ENCODE peak calls at places on chromosomes 6 and 20, in eight cellular contexts. One of them, this sample, is unnamed. For H3K4me1 and H3K27me3, the result is how much of the 10 kb centered on the place peaks cover.

GRCh38 chr20:64090165-64090564 is 6.0 kb upstream of the LKAAEAR1 start:
- DNase-seq in heart right ventricle: no peak
- DNase-seq in tibial nerve: no peak
- DNase-seq in fibroblast of lung: no peak
- DNase-seq in SK-N-SH: peak
- DNase-seq in lung: no peak
- DNase-seq in foreskin keratinocyte: no peak
- DNase-seq in heart left ventricle: no peak
- DNase-seq in this sample: no peak

GRCh38 chr6:142187209-142187608 is 40.1 kb downstream of the VTA1 start:
- DNase-seq in tibial nerve: no peak
- DNase-seq in SK-N-SH: no peak
- DNase-seq in heart left ventricle: peak
- DNase-seq in heart right ventricle: peak
- DNase-seq in lung: no peak
- DNase-seq in foreskin keratinocyte: no peak
- DNase-seq in fibroblast of lung: peak
- DNase-seq in this sample: peak

GRCh38 chr6:134995536-134995935 is 45.6 kb upstream of the ALDH8A1 start:
- DNase-seq in heart right ventricle: no peak
- DNase-seq in foreskin keratinocyte: no peak
- DNase-seq in tibial nerve: no peak
- DNase-seq in fibroblast of lung: no peak
- DNase-seq in heart left ventricle: no peak
- DNase-seq in SK-N-SH: no peak
- DNase-seq in lung: no peak
- DNase-seq in this sample: no peak

GRCh38 chr20:40868568-40869223 is 159.9 kb upstream of the TOP1 start:
- DNase-seq in lung: no peak
- DNase-seq in foreskin keratinocyte: no peak
- DNase-seq in tibial nerve: no peak
- DNase-seq in heart right ventricle: no peak
- DNase-seq in fibroblast of lung: peak
- DNase-seq in SK-N-SH: no peak
- DNase-seq in heart left ventricle: no peak
- DNase-seq in this sample: no peak

GRCh38 chr6:166830891-166831363 is 125.4 kb downstream of the RNASET2 start:
- DNase-seq in heart right ventricle: no peak
- DNase-seq in fibroblast of lung: no peak
- DNase-seq in foreskin keratinocyte: no peak
- DNase-seq in lung: no peak
- DNase-seq in tibial nerve: no peak
- DNase-seq in heart left ventricle: no peak
- DNase-seq in SK-N-SH: no peak
- DNase-seq in this sample: no peak

GRCh38 chr6:88730602-88731001 is 232.8 kb downstream of the RNGTT start:
- DNase-seq in tibial nerve: no peak
- DNase-seq in lung: no peak
- DNase-seq in SK-N-SH: no peak
- DNase-seq in fibroblast of lung: no peak
- DNase-seq in foreskin keratinocyte: peak
- DNase-seq in heart left ventricle: no peak
- DNase-seq in heart right ventricle: no peak
- DNase-seq in this sample: no peak

GRCh38 chr20:63553933-63554290 is at the start of gene FNDC11:
- DNase-seq in fibroblast of lung: no peak
- DNase-seq in heart right ventricle: peak
- DNase-seq in lung: no peak
- DNase-seq in SK-N-SH: peak
- DNase-seq in heart left ventricle: no peak
- DNase-seq in foreskin keratinocyte: no peak
- DNase-seq in tibial nerve: no peak
- DNase-seq in this sample: peak

GRCh38 chr20:37336369-37337207 is 9.4 kb upstream of the SRC start:
- DNase-seq in fibroblast of lung: no peak
- DNase-seq in tibial nerve: no peak
- DNase-seq in lung: peak
- DNase-seq in heart left ventricle: peak
- DNase-seq in heart right ventricle: peak
- DNase-seq in SK-N-SH: peak
- DNase-seq in foreskin keratinocyte: no peak
- DNase-seq in this sample: peak

GRCh38 chr20:37526238-37526838 is 1.3 kb downstream of the BLCAP start:
- DNase-seq in heart right ventricle: no peak
- DNase-seq in lung: no peak
- DNase-seq in SK-N-SH: peak
- DNase-seq in foreskin keratinocyte: peak
- DNase-seq in heart left ventricle: no peak
- DNase-seq in fibroblast of lung: no peak
- DNase-seq in tibial nerve: no peak
- DNase-seq in this sample: peak

GRCh38 chr6:84639396-84639795 is 125.0 kb downstream of the TBX18 start:
- DNase-seq in heart right ventricle: no peak
- DNase-seq in fibroblast of lung: no peak
- DNase-seq in heart left ventricle: no peak
- DNase-seq in tibial nerve: no peak
- DNase-seq in SK-N-SH: no peak
- DNase-seq in lung: no peak
- DNase-seq in foreskin keratinocyte: no peak
- DNase-seq in this sample: no peak

GRCh38 chr6:37698264-37699137 is 818 bp upstream of the MDGA1 start:
- DNase-seq in fibroblast of lung: peak
- DNase-seq in SK-N-SH: peak
- DNase-seq in foreskin keratinocyte: no peak
- DNase-seq in heart left ventricle: no peak
- DNase-seq in lung: no peak
- DNase-seq in tibial nerve: no peak
- DNase-seq in heart right ventricle: peak
- DNase-seq in this sample: peak

GRCh38 chr6:148693882-148694484 is 52.8 kb upstream of the UST start:
- DNase-seq in SK-N-SH: no peak
- DNase-seq in lung: no peak
- DNase-seq in heart left ventricle: no peak
- DNase-seq in fibroblast of lung: no peak
- DNase-seq in foreskin keratinocyte: no peak
- DNase-seq in tibial nerve: no peak
- DNase-seq in heart right ventricle: no peak
- DNase-seq in this sample: no peak

GRCh38 chr6:44430322-44430721 is 42.8 kb downstream of the CDC5L start:
- DNase-seq in SK-N-SH: no peak
- DNase-seq in foreskin keratinocyte: no peak
- DNase-seq in heart right ventricle: no peak
- DNase-seq in heart left ventricle: no peak
- DNase-seq in lung: no peak
- DNase-seq in tibial nerve: no peak
- DNase-seq in fibroblast of lung: peak
- DNase-seq in this sample: peak

GRCh38 chr20:49290608-49291191 is 12.8 kb upstream of the ZNFX1 start:
- DNase-seq in tibial nerve: no peak
- DNase-seq in lung: no peak
- DNase-seq in SK-N-SH: no peak
- DNase-seq in fibroblast of lung: no peak
- DNase-seq in heart left ventricle: no peak
- DNase-seq in heart right ventricle: no peak
- DNase-seq in foreskin keratinocyte: no peak
- DNase-seq in this sample: no peak

GRCh38 chr6:72858204-72858603 is 236.3 kb downstream of the KCNQ5 start:
- DNase-seq in heart right ventricle: no peak
- DNase-seq in SK-N-SH: no peak
- DNase-seq in tibial nerve: no peak
- DNase-seq in foreskin keratinocyte: no peak
- DNase-seq in heart left ventricle: no peak
- DNase-seq in fibroblast of lung: no peak
- DNase-seq in lung: no peak
- DNase-seq in this sample: no peak
- H3K4me1 ChIP-seq in heart right ventricle: under half
- H3K4me1 ChIP-seq in SK-N-SH: under half
- H3K4me1 ChIP-seq in tibial nerve: under half
- H3K4me1 ChIP-seq in foreskin keratinocyte: under half
- H3K4me1 ChIP-seq in heart left ventricle: under half
- H3K4me1 ChIP-seq in fibroblast of lung: under half
- H3K4me1 ChIP-seq in lung: under half
- H3K4me1 ChIP-seq in this sample: under half

GRCh38 chr6:123808556-123808955 is 4.9 kb downstream of the NKAIN2 start:
- DNase-seq in heart left ventricle: no peak
- DNase-seq in foreskin keratinocyte: no peak
- DNase-seq in fibroblast of lung: no peak
- DNase-seq in lung: no peak
- DNase-seq in SK-N-SH: no peak
- DNase-seq in heart right ventricle: no peak
- DNase-seq in tibial nerve: no peak
- DNase-seq in this sample: no peak

GRCh38 chr6:123803862-123804681 is at the start of gene NKAIN2:
- DNase-seq in foreskin keratinocyte: no peak
- DNase-seq in heart right ventricle: peak
- DNase-seq in fibroblast of lung: no peak
- DNase-seq in heart left ventricle: peak
- DNase-seq in SK-N-SH: no peak
- DNase-seq in tibial nerve: no peak
- DNase-seq in lung: no peak
- DNase-seq in this sample: no peak

GRCh38 chr6:123804771-123805540 is 1.3 kb downstream of the NKAIN2 start:
- DNase-seq in foreskin keratinocyte: no peak
- DNase-seq in fibroblast of lung: no peak
- DNase-seq in lung: no peak
- DNase-seq in heart left ventricle: no peak
- DNase-seq in SK-N-SH: no peak
- DNase-seq in heart right ventricle: no peak
- DNase-seq in tibial nerve: no peak
- DNase-seq in this sample: no peak

GRCh38 chr6:123805921-123806320 is 2.3 kb downstream of the NKAIN2 start:
- DNase-seq in SK-N-SH: no peak
- DNase-seq in lung: no peak
- DNase-seq in foreskin keratinocyte: no peak
- DNase-seq in fibroblast of lung: no peak
- DNase-seq in heart left ventricle: no peak
- DNase-seq in heart right ventricle: no peak
- DNase-seq in tibial nerve: no peak
- DNase-seq in this sample: no peak

DNA sequence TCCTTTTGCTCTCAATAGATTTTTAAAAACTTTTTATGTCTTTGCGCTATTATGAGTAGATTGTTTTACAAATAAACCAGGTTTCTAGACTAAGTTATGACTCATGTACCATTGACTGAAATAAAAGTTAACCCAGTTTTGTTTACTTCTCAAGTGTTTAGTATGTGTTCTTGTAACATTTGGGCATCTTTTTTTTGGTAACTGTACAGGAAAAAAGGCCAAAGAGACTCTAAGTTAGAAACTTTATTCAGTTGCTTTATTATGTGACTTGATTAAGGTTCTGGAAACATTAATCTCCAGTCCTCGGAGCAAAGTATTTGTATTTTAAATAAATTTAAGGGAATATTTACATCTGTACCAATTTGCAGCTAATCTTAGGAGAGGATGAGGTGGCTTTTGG is 2.9 kb downstream of the NKAIN2 start:
- DNase-seq in foreskin keratinocyte: no peak
- DNase-seq in lung: no peak
- DNase-seq in tibial nerve: no peak
- DNase-seq in heart right ventricle: no peak
- DNase-seq in heart left ventricle: no peak
- DNase-seq in SK-N-SH: no peak
- DNase-seq in fibroblast of lung: peak
- DNase-seq in this sample: no peak
- H3K27me3 ChIP-seq in foreskin keratinocyte: half or more
- H3K27me3 ChIP-seq in lung: under half
- H3K27me3 ChIP-seq in tibial nerve: under half
- H3K27me3 ChIP-seq in heart right ventricle: under half
- H3K27me3 ChIP-seq in heart left ventricle: under half
- H3K27me3 ChIP-seq in SK-N-SH: under half
- H3K27me3 ChIP-seq in fibroblast of lung: under half
- H3K27me3 ChIP-seq in this sample: half or more

GRCh38 chr6:42566614-42567208 is 2.9 kb downstream of the UBR2 start:
- DNase-seq in fibroblast of lung: no peak
- DNase-seq in heart right ventricle: no peak
- DNase-seq in SK-N-SH: no peak
- DNase-seq in foreskin keratinocyte: no peak
- DNase-seq in lung: no peak
- DNase-seq in tibial nerve: no peak
- DNase-seq in heart left ventricle: no peak
- DNase-seq in this sample: no peak

GRCh38 chr6:42572523-42572922 is 8.7 kb downstream of the UBR2 start:
- DNase-seq in fibroblast of lung: no peak
- DNase-seq in lung: no peak
- DNase-seq in SK-N-SH: no peak
- DNase-seq in tibial nerve: no peak
- DNase-seq in heart left ventricle: no peak
- DNase-seq in foreskin keratinocyte: no peak
- DNase-seq in heart right ventricle: no peak
- DNase-seq in this sample: no peak

GRCh38 chr6:42569102-42570028 is 5.5 kb downstream of the UBR2 start:
- DNase-seq in foreskin keratinocyte: peak
- DNase-seq in heart left ventricle: no peak
- DNase-seq in lung: no peak
- DNase-seq in heart right ventricle: no peak
- DNase-seq in tibial nerve: no peak
- DNase-seq in fibroblast of lung: peak
- DNase-seq in SK-N-SH: no peak
- DNase-seq in this sample: no peak

GRCh38 chr6:42571611-42572342 is 7.9 kb downstream of the UBR2 start:
- DNase-seq in SK-N-SH: no peak
- DNase-seq in heart left ventricle: no peak
- DNase-seq in foreskin keratinocyte: no peak
- DNase-seq in lung: no peak
- DNase-seq in tibial nerve: no peak
- DNase-seq in heart right ventricle: no peak
- DNase-seq in fibroblast of lung: peak
- DNase-seq in this sample: no peak
- H3K27ac ChIP-seq in SK-N-SH: no peak
- H3K27ac ChIP-seq in heart left ventricle: no peak
- H3K27ac ChIP-seq in foreskin keratinocyte: no peak
- H3K27ac ChIP-seq in lung: no peak
- H3K27ac ChIP-seq in tibial nerve: no peak
- H3K27ac ChIP-seq in heart right ventricle: no peak
- H3K27ac ChIP-seq in fibroblast of lung: no peak
- H3K27ac ChIP-seq in this sample: no peak

GRCh38 chr20:31699801-31700728 is 22.6 kb downstream of the BCL2L1 start:
- DNase-seq in fibroblast of lung: no peak
- DNase-seq in foreskin keratinocyte: no peak
- DNase-seq in heart right ventricle: no peak
- DNase-seq in heart left ventricle: no peak
- DNase-seq in tibial nerve: no peak
- DNase-seq in SK-N-SH: no peak
- DNase-seq in lung: no peak
- DNase-seq in this sample: no peak

GRCh38 chr20:31698243-31698802 is 24.3 kb downstream of the BCL2L1 start:
- DNase-seq in SK-N-SH: no peak
- DNase-seq in fibroblast of lung: no peak
- DNase-seq in foreskin keratinocyte: no peak
- DNase-seq in tibial nerve: no peak
- DNase-seq in lung: no peak
- DNase-seq in heart right ventricle: no peak
- DNase-seq in heart left ventricle: no peak
- DNase-seq in this sample: no peak

GRCh38 chr20:31701591-31701990 is 21.1 kb downstream of the BCL2L1 start:
- DNase-seq in tibial nerve: no peak
- DNase-seq in foreskin keratinocyte: no peak
- DNase-seq in lung: no peak
- DNase-seq in SK-N-SH: no peak
- DNase-seq in heart left ventricle: no peak
- DNase-seq in fibroblast of lung: no peak
- DNase-seq in heart right ventricle: no peak
- DNase-seq in this sample: no peak

GRCh38 chr20:31700747-31701146 is 21.9 kb downstream of the BCL2L1 start:
- DNase-seq in fibroblast of lung: no peak
- DNase-seq in heart right ventricle: no peak
- DNase-seq in foreskin keratinocyte: no peak
- DNase-seq in tibial nerve: no peak
- DNase-seq in SK-N-SH: no peak
- DNase-seq in lung: no peak
- DNase-seq in heart left ventricle: no peak
- DNase-seq in this sample: no peak

GRCh38 chr20:31698803-31699718 is 23.6 kb downstream of the BCL2L1 start:
- DNase-seq in foreskin keratinocyte: peak
- DNase-seq in SK-N-SH: no peak
- DNase-seq in heart right ventricle: no peak
- DNase-seq in heart left ventricle: peak
- DNase-seq in tibial nerve: no peak
- DNase-seq in fibroblast of lung: peak
- DNase-seq in lung: peak
- DNase-seq in this sample: no peak
- H3K4me1 ChIP-seq in foreskin keratinocyte: under half
- H3K4me1 ChIP-seq in SK-N-SH: under half
- H3K4me1 ChIP-seq in heart right ventricle: under half
- H3K4me1 ChIP-seq in heart left ventricle: half or more
- H3K4me1 ChIP-seq in tibial nerve: under half
- H3K4me1 ChIP-seq in fibroblast of lung: under half
- H3K4me1 ChIP-seq in lung: half or more
- H3K4me1 ChIP-seq in this sample: under half

This sample was measured in cardiac muscle cell.